ENCODE peak calls at places on chromosomes 11 and 22, in ten cellular contexts. Y is substantia nigra; A is small intestine; V is colonic mucosa; N is caudate nucleus; Q is prostate gland; T is effector memory CD4-positive, alpha-beta T cell; G is IMR-90; E is kidney; O is cardiac muscle cell. F is an unnamed sample.

GRCh38 chr11:76380161-76380976 is 563 bp downstream of the THAP12 start:
- DNase-seq in E (no peak), O (peak), A (peak), Q (peak), N (no peak), G (peak), V (peak), Y (no peak), T (peak), F (no peak)

GRCh38 chr22:18110194-18110943 is at the start of gene TUBA8:
- DNase-seq in O (peak), T (no peak), Y (no peak), Q (peak), G (peak), V (no peak), E (peak), N (no peak), A (peak), F (peak)

GRCh38 chr11:126479178-126479930 is 123.9 kb downstream of the ST3GAL4 start:
- DNase-seq in G (no peak), V (no peak), O (no peak), Q (no peak), N (no peak), Y (no peak), A (no peak), T (no peak), E (peak), F (no peak)

GRCh38 chr22:29155966-29156365 is 49.7 kb upstream of the EMID1 start:
- DNase-seq in O (no peak), Y (no peak), G (no peak), T (no peak), Q (no peak), A (no peak), V (no peak), N (no peak), E (peak), F (no peak)

GRCh38 chr11:12274056-12274455 is 103.3 kb upstream of the PARVA start:
- DNase-seq in G (no peak), N (no peak), T (no peak), Y (no peak), E (no peak), A (no peak), O (no peak), V (no peak), Q (no peak), F (no peak)

GRCh38 chr11:16891170-16891569 is 123.0 kb downstream of the PLEKHA7 start:
- DNase-seq in T (no peak), E (no peak), Q (no peak), O (no peak), V (no peak), G (peak), A (no peak), N (no peak), Y (no peak), F (no peak)

GRCh38 chr11:72782081-72782920 is 11.5 kb downstream of the STARD10 start:
- DNase-seq in O (peak), N (no peak), Y (no peak), G (no peak), T (no peak), V (peak), E (no peak), A (peak), Q (no peak), F (peak)

GRCh38 chr11:37465221-37465620 is 867.2 kb upstream of the RAG2 start:
- DNase-seq in A (no peak), Y (no peak), V (no peak), O (no peak), E (no peak), T (no peak), Q (no peak), N (no peak), G (peak), F (no peak)

GRCh38 chr11:133955945-133956421 is 785 bp downstream of the IGSF9B start:
- DNase-seq in E (no peak), Q (no peak), O (peak), T (no peak), G (no peak), Y (no peak), N (no peak), V (no peak), A (no peak), F (no peak)

GRCh38 chr11:19337779-19338178 is 97.0 kb upstream of the E2F8 start:
- DNase-seq in Y (no peak), G (no peak), O (no peak), A (no peak), T (no peak), V (no peak), N (no peak), E (no peak), Q (no peak), F (no peak)

GRCh38 chr11:12175694-12176241 is 65.4 kb downstream of the MICAL2 start:
- DNase-seq in A (no peak), G (peak), O (no peak), V (no peak), Q (no peak), T (no peak), Y (no peak), N (no peak), E (no peak), F (no peak)

GRCh38 chr11:132187814-132188213 is 817.4 kb downstream of the NTM start:
- DNase-seq in N (no peak), T (no peak), G (peak), A (no peak), Y (no peak), V (no peak), E (no peak), O (no peak), Q (no peak), F (no peak)

DNA sequence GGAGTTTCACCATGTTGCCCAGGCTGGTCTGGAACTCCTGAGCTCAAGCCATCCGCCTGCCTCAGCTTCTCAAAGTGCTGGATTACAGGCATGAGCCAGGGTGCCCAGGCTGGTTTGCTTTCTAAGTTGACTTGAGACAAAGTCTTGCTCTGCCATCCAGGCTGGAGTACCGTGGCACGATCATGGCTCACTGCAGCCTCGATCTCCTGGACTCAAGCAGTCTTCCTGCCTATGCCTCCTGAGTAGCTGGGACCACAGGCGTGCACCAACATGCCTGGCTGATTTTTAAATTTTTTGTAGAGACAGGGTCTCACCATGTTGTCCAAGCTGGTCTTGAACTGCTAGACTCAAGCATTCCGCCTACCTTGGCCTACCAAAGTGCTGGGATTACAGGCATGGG is 31.0 kb downstream of the SNU13 start:
- DNase-seq in Q (no peak), Y (no peak), N (no peak), T (no peak), E (no peak), O (no peak), G (no peak), A (no peak), V (no peak), F (no peak)
- H3K27ac ChIP-seq in Q (no peak), Y (no peak), N (no peak), T (no peak), E (no peak), O (no peak), G (no peak), A (no peak), V (no peak), F (no peak)

GRCh38 chr11:69443968-69444364 is 37.5 kb upstream of the LINC01488 start:
- DNase-seq in G (peak), O (no peak), V (no peak), E (no peak), Y (no peak), N (no peak), A (no peak), T (no peak), Q (no peak), F (no peak)
- H3K27ac ChIP-seq in G (peak), O (no peak), V (peak), E (peak), Y (peak), N (peak), A (peak), T (no peak), Q (peak), F (no peak)

GRCh38 chr11:3838504-3838903 is 2.3 kb downstream of the RHOG start:
- DNase-seq in Y (no peak), N (no peak), E (no peak), V (no peak), G (no peak), T (no peak), O (no peak), Q (no peak), A (no peak), F (no peak)
- H3K27ac ChIP-seq in Y (peak), N (peak), E (peak), V (peak), G (no peak), T (peak), O (no peak), Q (no peak), A (peak), F (no peak)

GRCh38 chr11:57514538-57515331 is 767 bp downstream of the SLC43A1 start:
- DNase-seq in A (peak), T (no peak), E (peak), O (peak), Y (no peak), N (no peak), G (peak), V (peak), Q (peak), F (no peak)

GRCh38 chr11:57513446-57513795 is 2.1 kb downstream of the SLC43A1 start:
- DNase-seq in T (no peak), A (no peak), N (no peak), V (no peak), E (no peak), Q (no peak), G (no peak), O (no peak), Y (no peak), F (no peak)

GRCh38 chr11:57516061-57516443 is 550 bp upstream of the SLC43A1 start:
- DNase-seq in T (no peak), N (no peak), E (no peak), V (no peak), O (no peak), Q (no peak), Y (no peak), G (no peak), A (no peak), F (no peak)

GRCh38 chr11:57513911-57514537 is 1.5 kb downstream of the SLC43A1 start:
- DNase-seq in O (peak), N (no peak), A (peak), E (peak), V (peak), T (no peak), G (peak), Q (peak), Y (no peak), F (no peak)

GRCh38 chr11:57515332-57516060 is at the start of gene SLC43A1:
- DNase-seq in E (peak), N (no peak), G (peak), Y (no peak), O (peak), Q (peak), V (peak), T (no peak), A (peak), F (no peak)
- H3K27ac ChIP-seq in E (peak), N (no peak), G (peak), Y (peak), O (no peak), Q (peak), V (no peak), T (peak), A (peak), F (no peak)

GRCh38 chr11:117814204-117814765 is 10.3 kb downstream of the FXYD2 start:
- DNase-seq in E (peak), A (no peak), Q (no peak), N (no peak), O (no peak), T (no peak), Y (no peak), G (no peak), V (no peak), F (peak)
- H3K27ac ChIP-seq in E (peak), A (peak), Q (no peak), N (no peak), O (no peak), T (peak), Y (no peak), G (no peak), V (peak), F (peak)

DNA sequence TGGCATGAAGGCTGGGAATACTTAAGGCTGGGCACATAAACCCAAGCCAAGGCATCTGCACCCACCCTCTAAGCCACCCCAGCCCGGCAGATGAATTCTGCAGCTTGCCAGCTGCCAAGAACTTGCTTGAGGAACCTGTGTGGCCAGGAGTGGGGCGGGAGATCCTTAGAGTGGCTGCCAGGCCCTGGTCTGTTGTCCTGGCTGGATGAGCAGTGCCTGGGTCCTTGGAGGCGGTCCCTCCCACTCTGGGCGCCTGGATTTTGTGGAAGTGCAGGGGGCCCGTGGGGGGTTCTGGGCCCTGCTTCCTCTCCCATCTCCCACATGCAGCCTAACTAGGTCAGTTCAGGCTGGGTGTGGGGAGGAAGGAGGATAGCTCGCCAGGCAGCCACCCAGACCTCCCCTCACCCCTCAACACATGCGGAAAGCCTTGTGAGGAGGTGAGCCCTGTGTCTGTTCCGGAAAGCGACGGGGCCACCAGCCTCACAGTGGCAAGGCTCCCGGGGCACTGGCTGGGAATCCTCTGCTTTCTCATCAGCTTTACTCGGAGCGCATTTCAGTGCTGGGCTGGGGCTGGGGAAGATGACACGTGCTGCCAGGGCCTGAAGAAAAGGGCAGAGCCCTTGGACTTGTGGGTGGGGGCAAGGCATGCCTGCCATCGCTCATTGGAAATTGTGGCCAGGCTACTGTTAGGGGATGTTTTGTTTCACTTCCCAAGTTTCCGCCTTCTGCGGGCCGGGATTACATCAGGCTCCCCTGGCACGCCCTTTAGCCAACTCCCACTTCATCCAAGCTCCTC is 8.4 kb downstream of the DAGLA start:
- DNase-seq in Q (peak), N (no peak), E (peak), G (no peak), O (no peak), A (peak), V (peak), T (no peak), Y (peak), F (no peak)
- H3K27ac ChIP-seq in Q (peak), N (peak), E (peak), G (no peak), O (no peak), A (peak), V (peak), T (no peak), Y (no peak), F (no peak)

GRCh38 chr11:64251986-64252837 is 882 bp downstream of the PLCB3 start:
- DNase-seq in N (no peak), A (peak), E (no peak), T (no peak), O (no peak), Y (no peak), G (no peak), Q (peak), V (peak), F (peak)
- H3K27ac ChIP-seq in N (no peak), A (peak), E (peak), T (no peak), O (no peak), Y (peak), G (peak), Q (peak), V (peak), F (no peak)

GRCh38 chr11:128696930-128697329 is 3.1 kb downstream of the FLI1 start:
- DNase-seq in O (no peak), V (no peak), G (no peak), N (no peak), E (no peak), Y (no peak), A (no peak), T (no peak), Q (no peak), F (no peak)
- H3K27ac ChIP-seq in O (no peak), V (no peak), G (no peak), N (no peak), E (peak), Y (no peak), A (no peak), T (peak), Q (no peak), F (no peak)

GRCh38 chr11:128297805-128298204 is 289.6 kb downstream of the ETS1 start:
- DNase-seq in O (no peak), G (no peak), T (no peak), A (no peak), V (no peak), Q (no peak), Y (no peak), N (no peak), E (no peak), F (no peak)
- H3K27ac ChIP-seq in O (no peak), G (no peak), T (peak), A (peak), V (no peak), Q (no peak), Y (no peak), N (no peak), E (no peak), F (no peak)

GRCh38 chr11:61747389-61748285 is 4.8 kb upstream of the MYRF start:
- DNase-seq in O (peak), G (peak), Y (peak), E (peak), V (peak), Q (peak), N (peak), A (peak), T (peak), F (peak)
- H3K27ac ChIP-seq in O (no peak), G (no peak), Y (peak), E (no peak), V (no peak), Q (no peak), N (peak), A (peak), T (no peak), F (peak)